ENCODE peak calls at places on chromosomes 4 and X, in five cellular contexts. W, S, U, V and Y are unnamed samples.

GRCh38 chr4:119690871-119691270 is 62.3 kb upstream of the PDE5A start:
- DNase-seq in U (no peak), S (no peak), V (no peak), W (no peak), Y (no peak)

GRCh38 chr4:177163532-177163931 is 146.1 kb upstream of the NEIL3 start:
- DNase-seq in V (no peak), W (no peak), S (no peak), U (no peak), Y (no peak)

GRCh38 chr4:185054876-185055275 is 36.6 kb downstream of the HELT start:
- DNase-seq in V (no peak), W (no peak), S (no peak), U (no peak), Y (no peak)

GRCh38 chr4:54281060-54281781 is 52.1 kb downstream of the PDGFRA start:
- DNase-seq in V (no peak), S (peak; percentile 2), W (no peak), U (no peak), Y (no peak)

GRCh38 chr4:95599777-95600436 is 51.1 kb upstream of the UNC5C start:
- DNase-seq in U (no peak), V (no peak), S (no peak), W (no peak), Y (no peak)

GRCh38 chr4:108360857-108361820 is 192.4 kb upstream of the LEF1 start:
- DNase-seq in V (no peak), S (no peak), U (no peak), W (no peak), Y (no peak)

GRCh38 chr4:57305836-57306235 is 195.7 kb upstream of the IGFBP7 start:
- DNase-seq in U (no peak), S (no peak), W (no peak), V (no peak), Y (no peak)

GRCh38 chrX:110851780-110852179 is 56.2 kb upstream of the CHRDL1 start:
- DNase-seq in S (no peak), W (no peak), V (no peak), U (no peak), Y (no peak)

GRCh38 chrX:138026211-138026610 is 460.3 kb downstream of the ZIC3 start:
- DNase-seq in S (no peak), W (no peak), U (peak; percentile 30), V (no peak), Y (no peak)

GRCh38 chr4:138912714-138913340 is 102.8 kb upstream of the NOCT start:
- DNase-seq in W (no peak), S (no peak), U (no peak), V (no peak), Y (no peak)

GRCh38 chr4:91258326-91258725 is 1045.4 kb upstream of the GRID2 start:
- DNase-seq in W (no peak), U (no peak), S (no peak), V (no peak), Y (no peak)

GRCh38 chr4:8534129-8534528 is 46.1 kb upstream of the GPR78 start:
- DNase-seq in S (no peak), V (no peak), U (no peak), W (no peak), Y (no peak)

GRCh38 chr4:125664091-125664767 is 349.5 kb downstream of the FAT4 start:
- DNase-seq in U (no peak), V (no peak), W (no peak), S (no peak), Y (no peak)